ENCODE peak calls at places on chromosomes 5 and 9, in seven cellular contexts. J is activated CD4-positive, CD25-positive, alpha-beta regulatory T cell treated with anti-CD3 and anti-CD28 coated beads, Interleukin-2, amount 50 U/mL, for 72 hours; W is HFFc6; U is stimulated activated naive CD8-positive, alpha-beta T cell treated with anti-CD3 and anti-CD28 coated beads, Interleukin-15, amount 100 ng/mL, for 72 hours; G is NCI-H2081; F is activated T-helper 9 cell treated with anti-CD3 and anti-CD28 coated beads, Interleukin-2, amount 50 U/mL, for 16 hours; N is stimulated activated CD4-positive, alpha-beta T cell treated with anti-CD3 and anti-CD28 coated beads, Interleukin-2, amount 100 ng/mL, for 48 hours. O is an unnamed sample.

GRCh38 chr5:61842840-61843239 is 463.2 kb upstream of the KIF2A start:
- DNase-seq in F (no peak), U (no peak), N (no peak), J (no peak), G (no peak), W (no peak), O (no peak)

GRCh38 chr5:69271376-69271775 is 36.7 kb downstream of the CDK7 start:
- DNase-seq in G (no peak), F (no peak), U (no peak), N (no peak), W (peak), J (no peak), O (no peak)

GRCh38 chr5:132079619-132080018 is 6.0 kb downstream of the CSF2 start:
- DNase-seq in G (no peak), U (no peak), J (no peak), N (no peak), W (no peak), F (no peak), O (no peak)

GRCh38 chr5:122078116-122078865 is at the start of gene LOX:
- DNase-seq in U (no peak), G (peak), W (peak), J (no peak), N (no peak), F (no peak), O (no peak)

GRCh38 chr5:132821791-132822190 is 8.7 kb downstream of the SHROOM1 start:
- DNase-seq in G (no peak), J (no peak), F (no peak), W (peak), N (no peak), U (no peak), O (no peak)

GRCh38 chr5:5405441-5405840 is 17.0 kb upstream of the ICE1 start:
- DNase-seq in N (no peak), F (no peak), J (no peak), U (no peak), G (no peak), W (no peak), O (no peak)

GRCh38 chr9:124596172-124596839 is 89.1 kb upstream of the NR5A1 start:
- DNase-seq in W (no peak), U (no peak), J (no peak), N (no peak), F (no peak), G (no peak), O (no peak)

GRCh38 chr5:38465045-38465444 is 91.4 kb downstream of the LIFR start:
- DNase-seq in J (no peak), U (no peak), F (no peak), G (no peak), W (peak), N (no peak), O (no peak)

GRCh38 chr9:127489471-127490115 is 38.3 kb downstream of the LRSAM1 start:
- DNase-seq in J (no peak), N (no peak), U (no peak), F (no peak), G (no peak), W (no peak), O (no peak)